ENCODE peak calls at places on chromosomes 4 and X, in four cellular contexts. T, G, J and V are unnamed samples.

GRCh38 chr4:25787891-25788331 is 74.9 kb downstream of the SEL1L3 start:
- DNase-seq in T (no peak), G (no peak), J (no peak), V (no peak)

GRCh38 chr4:169663894-169664293 is 43.5 kb downstream of the CLCN3 start:
- DNase-seq in T (no peak), G (no peak), J (no peak), V (no peak)

GRCh38 chrX:154014429-154015380 is 5.0 kb downstream of the IRAK1 start:
- DNase-seq in T (no peak), G (no peak), J (no peak), V (no peak)

GRCh38 chr4:100361336-100361735 is 156.5 kb downstream of the EMCN start:
- DNase-seq in T (no peak), G (no peak), J (no peak), V (no peak)

GRCh38 chrX:123993904-123994635 is 32.6 kb downstream of the STAG2 start:
- DNase-seq in T (no peak), G (no peak), J (no peak), V (no peak)

GRCh38 chrX:17732138-17732783 is 5.0 kb upstream of the SCML1 start:
- DNase-seq in T (no peak), G (no peak), J (no peak), V (no peak)

GRCh38 chrX:63424063-63424462 is 72.9 kb upstream of the SPIN4 start:
- DNase-seq in T (no peak), G (no peak), J (peak), V (no peak)

GRCh38 chr4:4995103-4995761 is 24.0 kb downstream of the CYTL1 start:
- DNase-seq in T (peak), G (peak), J (peak), V (peak)

GRCh38 chr4:25258980-25259578 is 25.2 kb downstream of the PI4K2B start:
- DNase-seq in T (no peak), G (no peak), J (peak), V (no peak)

GRCh38 chr4:166293551-166293950 is 420.5 kb downstream of the TLL1 start:
- DNase-seq in T (no peak), G (no peak), J (no peak), V (no peak)

GRCh38 chrX:151981129-151981528 is 6.7 kb upstream of the GABRE start:
- DNase-seq in T (no peak), G (no peak), J (peak), V (no peak)

GRCh38 chr4:145920205-145920604 is 18.4 kb downstream of the ZNF827 start:
- DNase-seq in T (no peak), G (no peak), J (peak), V (no peak)

GRCh38 chr4:56671373-56671772 is 9.7 kb downstream of the HOPX start:
- DNase-seq in T (no peak), G (no peak), J (no peak), V (no peak)

GRCh38 chrX:13899607-13900006 is 82.7 kb upstream of the GPM6B start:
- DNase-seq in T (no peak), G (no peak), J (peak), V (no peak)

GRCh38 chr4:43132010-43132582 is 239.6 kb downstream of the GRXCR1 start:
- DNase-seq in T (peak), G (peak), J (peak), V (peak)

GRCh38 chr4:20418865-20419451 is 167.3 kb downstream of the SLIT2 start:
- DNase-seq in T (peak), G (no peak), J (peak), V (no peak)

GRCh38 chrX:97284531-97284930 is 400.8 kb downstream of the RPA4 start:
- DNase-seq in T (no peak), G (no peak), J (no peak), V (no peak)

GRCh38 chr4:139278956-139279722 is 886 bp downstream of the MGARP start:
- DNase-seq in T (peak), G (peak), J (no peak), V (peak)

GRCh38 chr4:83082777-83083176 is 31.8 kb downstream of the PLAC8 start:
- DNase-seq in T (no peak), G (no peak), J (peak), V (no peak)

GRCh38 chrX:39956803-39957394 is 140.9 kb downstream of the BCOR start:
- DNase-seq in T (no peak), G (no peak), J (no peak), V (no peak)

GRCh38 chrX:11724122-11725017 is 33.7 kb upstream of the MSL3 start:
- DNase-seq in T (peak), G (no peak), J (peak), V (peak)

GRCh38 chr4:169968999-169969398 is 57.2 kb downstream of the MFAP3L start:
- DNase-seq in T (no peak), G (no peak), J (peak), V (no peak)

GRCh38 chr4:8319731-8320385 is 50.3 kb downstream of the HTRA3 start:
- DNase-seq in T (no peak), G (no peak), J (peak), V (no peak)

GRCh38 chrX:130887392-130887791 is 15.6 kb downstream of the ENOX2 start:
- DNase-seq in T (no peak), G (no peak), J (no peak), V (no peak)

GRCh38 chr4:10454726-10455125 is 2.5 kb downstream of the ZNF518B start:
- DNase-seq in T (no peak), G (no peak), J (no peak), V (no peak)

GRCh38 chrX:146881521-146881920 is 67.0 kb upstream of the CXorf51A start:
- DNase-seq in T (no peak), G (no peak), J (no peak), V (no peak)

GRCh38 chrX:146887020-146887419 is 72.5 kb upstream of the CXorf51A start:
- DNase-seq in T (no peak), G (no peak), J (peak), V (no peak)
- TF ChIP-seq CTCF in T (no peak), G (no peak), J (no peak), V (no peak)

GRCh38 chr4:142567199-142567598 is 278.9 kb downstream of the INPP4B start:
- DNase-seq in T (peak), G (peak), J (no peak), V (no peak)
- TF ChIP-seq CTCF in T (peak), G (no peak), J (no peak), V (no peak)

GRCh38 chr4:97917115-97917514 is 226.2 kb downstream of the STPG2 start:
- DNase-seq in T (no peak), G (no peak), J (no peak), V (no peak)

GRCh38 chr4:97924341-97924958 is 218.8 kb downstream of the STPG2 start:
- DNase-seq in T (no peak), G (no peak), J (no peak), V (no peak)

DNA sequence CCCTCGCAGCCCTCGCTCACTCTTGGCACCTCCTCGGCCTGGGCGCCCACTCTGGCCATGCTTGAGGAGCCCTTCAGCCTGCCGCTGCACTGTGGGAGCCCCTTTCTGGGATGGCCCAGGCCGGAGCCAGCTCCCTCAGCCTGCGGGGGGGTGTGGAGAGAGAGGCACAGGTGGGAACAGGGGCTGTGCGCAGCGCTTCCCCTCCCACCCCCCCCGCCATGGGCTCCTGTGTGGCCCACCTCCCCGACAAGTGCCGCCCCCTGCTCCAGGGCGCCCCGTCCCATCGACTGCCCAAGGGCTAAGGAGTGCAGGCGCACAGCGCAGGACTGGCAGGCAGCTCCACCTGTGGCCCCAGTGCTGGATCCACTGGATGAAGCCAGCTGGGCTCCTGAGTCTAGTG is 220.2 kb downstream of the STPG2 start:
- DNase-seq in T (no peak), G (no peak), J (no peak), V (no peak)
- TF ChIP-seq CTCF in T (no peak), G (no peak), J (no peak), V (no peak)

GRCh38 chrX:143340190-143340589 is 177.1 kb downstream of the SPANXN3 start:
- DNase-seq in T (no peak), G (no peak), J (no peak), V (no peak)
- TF ChIP-seq CTCF in T (peak), G (no peak), J (no peak), V (no peak)

GRCh38 chr4:154928640-154929257 is 147.7 kb downstream of the RBM46 start:
- DNase-seq in T (peak), G (peak), J (peak), V (peak)

GRCh38 chr4:154927126-154927525 is 146.1 kb downstream of the RBM46 start:
- DNase-seq in T (peak), G (no peak), J (no peak), V (no peak)
- TF ChIP-seq CTCF in T (peak), G (no peak), J (no peak), V (no peak)

DNA sequence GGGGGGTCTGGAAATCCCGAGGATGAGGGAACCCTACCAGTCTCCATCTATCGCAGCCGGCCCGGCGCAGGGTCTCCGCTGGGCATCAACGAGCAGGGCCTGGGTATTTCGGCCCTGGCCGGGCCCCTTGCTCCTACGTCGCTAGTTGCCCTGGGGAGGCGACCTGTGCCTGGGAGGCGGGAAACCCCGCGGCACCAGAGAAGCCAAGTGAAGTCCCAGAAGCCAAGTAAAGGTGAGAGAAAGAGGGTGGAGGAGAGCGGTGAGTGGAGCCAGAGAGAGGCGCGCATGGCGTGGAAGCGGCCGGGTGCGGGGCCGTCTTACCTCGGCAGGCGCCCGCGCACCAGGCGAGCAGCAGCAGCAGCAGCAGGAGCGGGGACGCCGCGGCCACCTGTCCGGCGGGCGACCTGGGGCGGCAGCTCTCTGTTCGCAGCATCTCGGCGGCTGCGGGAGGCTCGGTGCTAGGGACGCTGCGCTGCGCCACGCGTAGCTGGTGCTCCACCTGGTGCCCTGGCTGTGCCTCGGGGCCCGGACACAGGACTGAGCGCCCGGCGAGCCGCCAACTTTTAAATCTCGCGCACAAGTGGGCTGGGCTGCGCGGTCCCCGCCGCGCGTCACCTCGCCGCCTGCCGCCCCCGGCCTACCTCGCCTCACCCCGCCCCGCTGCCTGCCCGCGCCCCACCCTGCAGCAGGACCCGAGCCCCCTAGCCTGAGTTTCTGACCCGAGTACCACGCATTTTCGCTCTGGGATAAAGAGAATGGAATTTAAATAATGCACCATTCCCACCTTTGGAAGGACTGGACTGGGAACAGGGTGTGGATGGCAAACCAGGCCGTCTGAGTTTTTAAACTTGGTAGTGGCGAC is at the start of gene NMU:
- DNase-seq in T (peak), G (peak), J (peak), V (peak)
- TF ChIP-seq CTCF in T (no peak), G (no peak), J (peak), V (no peak)

GRCh38 chr4:140281828-140282227 is 91.6 kb upstream of the SCOC start:
- DNase-seq in T (peak), G (no peak), J (no peak), V (no peak)
- TF ChIP-seq CTCF in T (peak), G (no peak), J (no peak), V (no peak)

DNA sequence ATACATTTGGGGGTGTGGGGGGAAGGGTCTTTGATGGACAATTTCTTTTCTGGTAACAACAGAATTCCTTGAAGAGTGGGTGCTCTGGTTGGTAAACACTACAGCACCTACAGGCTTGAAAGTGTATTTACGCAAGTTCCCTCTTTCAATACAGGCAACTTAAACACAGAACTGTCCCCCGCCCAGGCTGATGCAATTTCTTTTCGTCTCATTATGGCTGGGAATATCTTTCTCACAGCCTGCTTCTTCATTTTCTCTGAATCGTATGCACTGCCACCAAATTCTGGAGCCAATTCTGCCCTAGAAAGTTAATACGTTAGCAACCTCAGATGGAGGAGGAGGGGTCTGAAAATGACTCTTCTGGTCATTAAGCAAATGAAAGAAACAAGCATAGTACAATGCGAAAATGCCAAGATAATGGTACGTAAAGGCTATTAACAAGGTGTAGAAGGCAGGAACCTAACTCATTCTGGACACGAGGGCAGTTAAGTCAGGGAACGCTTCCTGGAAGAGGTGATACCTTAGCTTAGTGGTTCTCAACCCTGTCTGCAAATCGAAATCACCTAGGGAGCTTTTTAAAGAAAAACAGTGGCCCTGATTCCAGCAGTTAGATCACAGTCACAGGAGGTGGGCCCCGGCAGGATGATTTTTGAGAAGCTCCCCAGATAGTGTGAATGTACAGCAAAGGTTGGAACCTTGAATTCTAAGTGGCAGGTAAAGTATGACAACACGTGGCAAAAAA is 1.0 kb downstream of the AGA start:
- DNase-seq in T (peak), G (no peak), J (peak), V (no peak)
- TF ChIP-seq CTCF in T (no peak), G (no peak), J (no peak), V (no peak)

GRCh38 chr4:153186046-153186728 is 18.1 kb upstream of the TRIM2 start:
- DNase-seq in T (no peak), G (no peak), J (no peak), V (no peak)
- TF ChIP-seq CTCF in T (no peak), G (no peak), J (no peak), V (no peak)